ENCODE peak calls at places on chromosome 3, in four cellular contexts. I is GM23338, G is heart left ventricle, H is heart right ventricle. V is an unnamed sample. For H3K27me3, the result is how much of the 10 kb centered on the place peaks cover.

GRCh38 chr3:55482496-55483195 is 4.5 kb downstream of the WNT5A start:
- DNase-seq in I (peak), G (no peak), H (no peak), V (no peak)

GRCh38 chr3:194034556-194035336 is 101.2 kb upstream of the HES1 start:
- DNase-seq in I (no peak), G (no peak), H (no peak), V (peak)

GRCh38 chr3:141230293-141230692 is 1.3 kb upstream of the PXYLP1 start:
- DNase-seq in I (no peak), G (no peak), H (no peak), V (no peak)

GRCh38 chr3:25021816-25022215 is 406.2 kb upstream of the RARB start:
- DNase-seq in I (peak), G (no peak), H (no peak), V (no peak)

GRCh38 chr3:190041333-190042041 is 79.2 kb downstream of the P3H2 start:
- DNase-seq in I (peak), G (no peak), H (no peak), V (no peak)

GRCh38 chr3:42210731-42211130 is 55.3 kb downstream of the CCK start:
- DNase-seq in I (no peak), G (no peak), H (no peak), V (no peak)

GRCh38 chr3:132038198-132038825 is 3.5 kb upstream of the CPNE4 start:
- DNase-seq in I (peak), G (no peak), H (no peak), V (no peak)

GRCh38 chr3:128503164-128503651 is 10.2 kb upstream of the GATA2 start:
- DNase-seq in I (peak), G (no peak), H (no peak), V (no peak)

DNA sequence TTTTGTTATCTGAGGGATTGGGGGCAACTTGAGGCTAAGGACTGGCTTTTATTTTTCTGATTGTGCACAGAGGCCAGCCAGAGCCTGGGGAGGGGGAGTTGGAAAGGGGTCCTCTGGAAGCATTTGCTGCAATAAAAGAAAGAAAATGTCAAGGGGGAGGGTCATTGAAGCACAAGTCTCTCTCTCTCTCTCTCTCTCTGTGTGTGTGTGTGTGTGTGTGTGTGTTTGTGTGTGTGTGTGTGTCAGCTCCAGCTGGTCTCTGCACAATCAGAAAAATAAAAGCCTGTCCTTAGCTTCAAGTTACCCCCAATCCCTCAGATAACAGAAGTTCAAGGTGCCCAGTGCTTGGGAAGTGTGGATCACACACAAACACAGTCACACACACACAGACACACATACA is 52.1 kb upstream of the CCDC174 start:
- DNase-seq in I (no peak), G (no peak), H (no peak), V (no peak)
- H3K27me3 ChIP-seq in I (under half), G (under half), H (under half), V (under half)

GRCh38 chr3:14235896-14236295 is 57.3 kb downstream of the LSM3 start:
- DNase-seq in I (no peak), G (peak), H (peak), V (no peak)
- H3K27me3 ChIP-seq in I (under half), G (under half), H (under half), V (under half)

GRCh38 chr3:150876866-150877265 is 28.4 kb downstream of the MINDY4B start:
- DNase-seq in I (no peak), G (no peak), H (no peak), V (no peak)
- H3K27me3 ChIP-seq in I (under half), G (under half), H (under half), V (under half)

DNA sequence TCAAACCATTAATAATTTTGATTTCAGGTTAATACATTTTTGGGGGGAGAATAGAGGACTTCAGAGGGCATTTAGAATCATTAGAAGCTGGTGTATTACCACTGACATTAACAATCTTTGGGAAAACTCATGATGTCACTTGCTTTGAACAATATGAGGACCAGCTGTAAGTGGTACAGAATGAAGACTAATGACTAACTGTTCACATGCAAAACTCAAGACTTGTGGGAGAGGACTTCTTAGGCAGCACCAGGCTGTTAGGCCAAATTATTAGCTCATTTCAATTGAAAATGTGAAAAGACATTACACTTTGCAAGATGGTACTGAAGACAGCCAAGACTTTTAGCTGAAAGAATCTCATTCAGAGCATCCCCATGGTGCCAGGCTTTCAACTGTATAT is 426.2 kb upstream of the ADAMTS9 start:
- DNase-seq in I (no peak), G (no peak), H (no peak), V (no peak)
- H3K27me3 ChIP-seq in I (under half), G (under half), H (under half), V (under half)

GRCh38 chr3:123471106-123471505 is 22.2 kb upstream of the ADCY5 start:
- DNase-seq in I (no peak), G (no peak), H (no peak), V (no peak)

GRCh38 chr3:123469323-123469995 is 20.6 kb upstream of the ADCY5 start:
- DNase-seq in I (no peak), G (no peak), H (no peak), V (no peak)

GRCh38 chr3:123464211-123464610 is 15.3 kb upstream of the ADCY5 start:
- DNase-seq in I (no peak), G (no peak), H (no peak), V (no peak)

GRCh38 chr3:123467051-123467450 is 18.2 kb upstream of the ADCY5 start:
- DNase-seq in I (no peak), G (no peak), H (no peak), V (no peak)
- H3K27me3 ChIP-seq in I (under half), G (under half), H (under half), V (under half)

DNA sequence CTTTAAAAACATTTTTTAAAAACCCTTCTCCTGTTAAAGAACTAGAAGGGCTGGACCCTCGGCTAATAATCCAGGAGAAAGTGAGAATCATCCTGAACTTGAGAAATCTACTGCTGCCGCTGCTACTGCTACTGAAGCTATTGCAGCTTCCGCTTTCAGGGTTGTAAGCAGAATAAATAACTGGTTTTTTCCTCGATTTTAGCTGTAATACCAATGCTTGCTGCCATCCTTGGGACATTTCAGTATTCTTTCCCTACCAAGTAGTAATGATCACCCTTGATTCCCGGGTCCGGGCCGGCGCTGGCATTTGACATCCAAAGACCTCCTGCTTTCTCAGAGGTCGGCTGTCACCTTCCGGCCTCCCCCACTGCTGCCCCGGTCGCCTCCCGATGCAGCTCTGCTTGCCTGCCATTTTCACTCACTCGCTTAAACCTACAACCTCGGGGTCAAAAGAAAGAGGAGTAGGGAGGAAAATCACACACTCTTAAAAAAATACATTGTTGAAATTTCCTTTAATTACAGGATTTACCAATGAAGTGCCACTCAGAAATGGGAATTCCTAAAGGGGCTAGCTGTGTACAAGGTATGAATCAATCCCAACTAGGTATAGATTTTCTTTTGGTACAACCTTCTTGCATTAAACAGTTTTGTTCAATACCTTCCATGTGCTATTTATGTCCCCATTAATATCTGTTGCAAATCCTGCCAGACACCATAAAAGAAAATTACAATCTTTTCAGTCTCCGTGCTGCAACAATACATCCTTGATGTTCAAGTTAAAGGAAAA is 715 bp upstream of the MECOM start:
- DNase-seq in I (peak), G (no peak), H (peak), V (no peak)
- H3K27me3 ChIP-seq in I (half or more), G (under half), H (under half), V (half or more)

DNA sequence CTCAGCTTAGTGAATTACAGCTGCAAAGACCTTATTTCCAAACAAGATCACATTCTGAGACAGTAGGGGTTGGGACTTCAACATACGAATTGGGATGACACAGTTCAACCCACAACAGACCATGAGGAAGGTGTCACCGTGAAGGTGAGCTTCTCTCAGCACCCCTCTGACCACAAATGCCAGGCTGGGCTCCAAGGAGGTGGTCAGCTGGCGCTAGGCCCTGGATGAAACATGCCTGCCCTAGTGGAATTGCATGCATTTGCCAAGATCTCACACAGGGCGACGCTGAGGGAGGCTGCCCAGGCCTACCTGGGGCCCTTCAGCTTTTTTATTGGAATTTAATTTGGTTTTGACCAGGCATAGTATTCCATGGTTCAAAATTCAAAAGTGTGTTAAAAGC is 1.8 kb downstream of the CFAP100 start:
- DNase-seq in I (no peak), G (no peak), H (no peak), V (no peak)
- H3K27me3 ChIP-seq in I (under half), G (under half), H (under half), V (under half)

GRCh38 chr3:21330293-21330692 is 420.7 kb downstream of the ZNF385D start:
- DNase-seq in I (no peak), G (no peak), H (no peak), V (no peak)

GRCh38 chr3:21331321-21331720 is 419.7 kb downstream of the ZNF385D start:
- DNase-seq in I (no peak), G (no peak), H (no peak), V (no peak)

GRCh38 chr3:21328982-21329381 is 422.0 kb downstream of the ZNF385D start:
- DNase-seq in I (no peak), G (no peak), H (no peak), V (no peak)

GRCh38 chr3:21326704-21327103 is 424.3 kb downstream of the ZNF385D start:
- DNase-seq in I (no peak), G (no peak), H (no peak), V (no peak)
- H3K27me3 ChIP-seq in I (under half), G (under half), H (under half), V (under half)

GRCh38 chr3:170585937-170586310 is at the start of gene SLC7A14:
- DNase-seq in I (peak), G (no peak), H (no peak), V (no peak)
- H3K27me3 ChIP-seq in I (half or more), G (under half), H (under half), V (under half)

V was measured in right lobe of liver.